ENCODE peak calls at places on chromosomes 11 and 22, in ten cellular contexts. One of them, this sample, is unnamed.

GRCh38 chr11:61158691-61159381 is 2.4 kb downstream of the VPS37C start:
- DNase-seq in heart left ventricle: no peak
- DNase-seq in adrenal gland: no peak
- DNase-seq in spleen: no peak
- DNase-seq in right lobe of liver: no peak
- DNase-seq in HCT116: no peak
- DNase-seq in A549: no peak
- DNase-seq in H54: no peak
- DNase-seq in esophagus muscularis mucosa: no peak
- DNase-seq in ovary: no peak
- DNase-seq in this sample: no peak

GRCh38 chr22:19571207-19571795 is 47.1 kb upstream of the CLDN5 start:
- DNase-seq in heart left ventricle: no peak
- DNase-seq in adrenal gland: no peak
- DNase-seq in spleen: no peak
- DNase-seq in right lobe of liver: no peak
- DNase-seq in HCT116: no peak
- DNase-seq in A549: no peak
- DNase-seq in H54: no peak
- DNase-seq in esophagus muscularis mucosa: no peak
- DNase-seq in ovary: no peak
- DNase-seq in this sample: no peak

GRCh38 chr11:57255618-57256017 is 18.6 kb upstream of the APLNR start:
- DNase-seq in heart left ventricle: no peak
- DNase-seq in adrenal gland: no peak
- DNase-seq in spleen: no peak
- DNase-seq in right lobe of liver: no peak
- DNase-seq in HCT116: no peak
- DNase-seq in A549: no peak
- DNase-seq in H54: no peak
- DNase-seq in esophagus muscularis mucosa: no peak
- DNase-seq in ovary: no peak
- DNase-seq in this sample: no peak

GRCh38 chr22:35893698-35894097 is 134.9 kb downstream of the RBFOX2 start:
- DNase-seq in heart left ventricle: no peak
- DNase-seq in adrenal gland: peak; percentile 31
- DNase-seq in spleen: no peak
- DNase-seq in right lobe of liver: no peak
- DNase-seq in HCT116: no peak
- DNase-seq in A549: no peak
- DNase-seq in H54: no peak
- DNase-seq in esophagus muscularis mucosa: no peak
- DNase-seq in ovary: no peak
- DNase-seq in this sample: no peak

GRCh38 chr11:17596310-17596669 is 49.2 kb downstream of the OTOG start:
- DNase-seq in heart left ventricle: no peak
- DNase-seq in adrenal gland: no peak
- DNase-seq in spleen: peak; percentile 45
- DNase-seq in right lobe of liver: no peak
- DNase-seq in HCT116: no peak
- DNase-seq in A549: no peak
- DNase-seq in H54: no peak
- DNase-seq in esophagus muscularis mucosa: no peak
- DNase-seq in ovary: no peak
- DNase-seq in this sample: no peak

GRCh38 chr11:123173040-123173855 is 21.8 kb downstream of the CLMP start:
- DNase-seq in heart left ventricle: no peak
- DNase-seq in adrenal gland: no peak
- DNase-seq in spleen: no peak
- DNase-seq in right lobe of liver: no peak
- DNase-seq in HCT116: no peak
- DNase-seq in A549: no peak
- DNase-seq in H54: peak; percentile 45
- DNase-seq in esophagus muscularis mucosa: no peak
- DNase-seq in ovary: no peak
- DNase-seq in this sample: no peak

GRCh38 chr11:4606231-4607015 is 1.6 kb downstream of the TRIM68 start:
- DNase-seq in heart left ventricle: no peak
- DNase-seq in adrenal gland: no peak
- DNase-seq in spleen: no peak
- DNase-seq in right lobe of liver: no peak
- DNase-seq in HCT116: no peak
- DNase-seq in A549: no peak
- DNase-seq in H54: no peak
- DNase-seq in esophagus muscularis mucosa: peak; percentile 5
- DNase-seq in ovary: no peak
- DNase-seq in this sample: no peak

GRCh38 chr22:46090631-46091201 is 59.6 kb upstream of the PPARA start:
- DNase-seq in heart left ventricle: no peak
- DNase-seq in adrenal gland: peak; percentile 75
- DNase-seq in spleen: peak; percentile 35
- DNase-seq in right lobe of liver: peak; percentile 25
- DNase-seq in HCT116: no peak
- DNase-seq in A549: no peak
- DNase-seq in H54: no peak
- DNase-seq in esophagus muscularis mucosa: no peak
- DNase-seq in ovary: no peak
- DNase-seq in this sample: no peak

GRCh38 chr11:68340784-68341556 is 28.6 kb downstream of the LRP5 start:
- DNase-seq in heart left ventricle: no peak
- DNase-seq in adrenal gland: no peak
- DNase-seq in spleen: no peak
- DNase-seq in right lobe of liver: no peak
- DNase-seq in HCT116: no peak
- DNase-seq in A549: peak; percentile 49
- DNase-seq in H54: no peak
- DNase-seq in esophagus muscularis mucosa: no peak
- DNase-seq in ovary: no peak
- DNase-seq in this sample: no peak

GRCh38 chr11:68343761-68344256 is 31.4 kb downstream of the LRP5 start:
- DNase-seq in heart left ventricle: no peak
- DNase-seq in adrenal gland: peak; percentile 73
- DNase-seq in spleen: no peak
- DNase-seq in right lobe of liver: peak; percentile 82
- DNase-seq in HCT116: no peak
- DNase-seq in A549: no peak
- DNase-seq in H54: no peak
- DNase-seq in esophagus muscularis mucosa: no peak
- DNase-seq in ovary: no peak
- DNase-seq in this sample: no peak

GRCh38 chr11:68341557-68342458 is 29.4 kb downstream of the LRP5 start:
- DNase-seq in heart left ventricle: no peak
- DNase-seq in adrenal gland: no peak
- DNase-seq in spleen: no peak
- DNase-seq in right lobe of liver: no peak
- DNase-seq in HCT116: no peak
- DNase-seq in A549: no peak
- DNase-seq in H54: no peak
- DNase-seq in esophagus muscularis mucosa: no peak
- DNase-seq in ovary: no peak
- DNase-seq in this sample: no peak

GRCh38 chr11:68340003-68340767 is 27.8 kb downstream of the LRP5 start:
- DNase-seq in heart left ventricle: no peak
- DNase-seq in adrenal gland: no peak
- DNase-seq in spleen: no peak
- DNase-seq in right lobe of liver: no peak
- DNase-seq in HCT116: no peak
- DNase-seq in A549: no peak
- DNase-seq in H54: no peak
- DNase-seq in esophagus muscularis mucosa: no peak
- DNase-seq in ovary: no peak
- DNase-seq in this sample: no peak

GRCh38 chr11:68342459-68343158 is 30.2 kb downstream of the LRP5 start:
- DNase-seq in heart left ventricle: no peak
- DNase-seq in adrenal gland: no peak
- DNase-seq in spleen: no peak
- DNase-seq in right lobe of liver: no peak
- DNase-seq in HCT116: peak; percentile 69
- DNase-seq in A549: no peak
- DNase-seq in H54: peak; percentile 65
- DNase-seq in esophagus muscularis mucosa: no peak
- DNase-seq in ovary: no peak
- DNase-seq in this sample: peak; percentile 83
- TF ChIP-seq POLR2A in heart left ventricle: no peak
- TF ChIP-seq POLR2A in adrenal gland: no peak
- TF ChIP-seq POLR2A in spleen: no peak
- TF ChIP-seq POLR2A in right lobe of liver: no peak
- TF ChIP-seq POLR2A in HCT116: no peak
- TF ChIP-seq POLR2A in A549: no peak
- TF ChIP-seq POLR2A in H54: no peak
- TF ChIP-seq POLR2A in esophagus muscularis mucosa: no peak
- TF ChIP-seq POLR2A in ovary: no peak
- TF ChIP-seq POLR2A in this sample: no peak

GRCh38 chr22:47561766-47562165 is 799.3 kb downstream of the TBC1D22A start:
- DNase-seq in heart left ventricle: no peak
- DNase-seq in adrenal gland: no peak
- DNase-seq in spleen: no peak
- DNase-seq in right lobe of liver: no peak
- DNase-seq in HCT116: no peak
- DNase-seq in A549: no peak
- DNase-seq in H54: no peak
- DNase-seq in esophagus muscularis mucosa: peak; percentile 85
- DNase-seq in ovary: no peak
- DNase-seq in this sample: no peak
- TF ChIP-seq POLR2A in heart left ventricle: no peak
- TF ChIP-seq POLR2A in adrenal gland: no peak
- TF ChIP-seq POLR2A in spleen: no peak
- TF ChIP-seq POLR2A in right lobe of liver: no peak
- TF ChIP-seq POLR2A in HCT116: no peak
- TF ChIP-seq POLR2A in A549: no peak
- TF ChIP-seq POLR2A in H54: no peak
- TF ChIP-seq POLR2A in esophagus muscularis mucosa: no peak
- TF ChIP-seq POLR2A in ovary: no peak
- TF ChIP-seq POLR2A in this sample: no peak

DNA sequence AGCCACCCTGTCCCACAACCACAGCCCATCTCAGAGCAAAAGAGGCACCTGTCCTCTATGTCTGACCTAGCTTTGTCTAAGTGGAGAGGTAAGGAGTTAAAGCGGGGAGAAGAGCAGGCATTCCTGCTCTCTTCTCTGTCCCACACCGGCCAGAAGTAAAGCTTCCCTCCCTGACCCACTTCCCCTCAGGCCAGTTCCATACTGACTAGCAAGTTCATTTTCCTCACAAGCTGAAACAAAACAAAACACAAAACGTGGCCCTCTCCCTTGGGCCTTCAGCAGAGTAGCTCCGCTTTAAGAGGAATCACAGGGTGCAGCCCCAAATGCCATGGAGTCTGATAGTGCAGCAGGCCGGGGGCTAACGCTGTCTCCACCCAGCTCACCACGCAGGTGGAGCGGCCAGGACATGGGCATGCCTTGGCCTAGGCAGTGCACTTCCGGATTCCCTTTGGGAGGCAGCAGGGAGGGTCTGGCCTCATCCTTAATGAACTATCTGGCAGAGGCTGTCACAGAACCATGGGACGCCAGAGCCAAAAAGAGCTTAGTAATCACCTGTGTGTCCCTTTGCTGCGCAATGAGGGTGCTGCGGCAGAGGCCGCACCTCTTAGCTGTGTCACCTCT is 34.0 kb downstream of the FLI1 start:
- DNase-seq in heart left ventricle: no peak
- DNase-seq in adrenal gland: no peak
- DNase-seq in spleen: peak; percentile 82
- DNase-seq in right lobe of liver: no peak
- DNase-seq in HCT116: no peak
- DNase-seq in A549: no peak
- DNase-seq in H54: no peak
- DNase-seq in esophagus muscularis mucosa: no peak
- DNase-seq in ovary: no peak
- DNase-seq in this sample: no peak
- TF ChIP-seq POLR2A in heart left ventricle: no peak
- TF ChIP-seq POLR2A in adrenal gland: no peak
- TF ChIP-seq POLR2A in spleen: no peak
- TF ChIP-seq POLR2A in right lobe of liver: no peak
- TF ChIP-seq POLR2A in HCT116: no peak
- TF ChIP-seq POLR2A in A549: no peak
- TF ChIP-seq POLR2A in H54: no peak
- TF ChIP-seq POLR2A in esophagus muscularis mucosa: no peak
- TF ChIP-seq POLR2A in ovary: no peak
- TF ChIP-seq POLR2A in this sample: no peak

GRCh38 chr11:130940706-130941105 is 24.4 kb upstream of the SNX19 start:
- DNase-seq in heart left ventricle: no peak
- DNase-seq in adrenal gland: no peak
- DNase-seq in spleen: no peak
- DNase-seq in right lobe of liver: no peak
- DNase-seq in HCT116: no peak
- DNase-seq in A549: no peak
- DNase-seq in H54: no peak
- DNase-seq in esophagus muscularis mucosa: no peak
- DNase-seq in ovary: no peak
- DNase-seq in this sample: no peak
- TF ChIP-seq POLR2A in heart left ventricle: no peak
- TF ChIP-seq POLR2A in adrenal gland: no peak
- TF ChIP-seq POLR2A in spleen: no peak
- TF ChIP-seq POLR2A in right lobe of liver: no peak
- TF ChIP-seq POLR2A in HCT116: no peak
- TF ChIP-seq POLR2A in A549: no peak
- TF ChIP-seq POLR2A in H54: no peak
- TF ChIP-seq POLR2A in esophagus muscularis mucosa: no peak
- TF ChIP-seq POLR2A in ovary: no peak
- TF ChIP-seq POLR2A in this sample: no peak

GRCh38 chr11:68753300-68753699 is 2.0 kb upstream of the TESMIN start:
- DNase-seq in heart left ventricle: no peak
- DNase-seq in adrenal gland: no peak
- DNase-seq in spleen: no peak
- DNase-seq in right lobe of liver: no peak
- DNase-seq in HCT116: no peak
- DNase-seq in A549: no peak
- DNase-seq in H54: no peak
- DNase-seq in esophagus muscularis mucosa: no peak
- DNase-seq in ovary: no peak
- DNase-seq in this sample: no peak
- TF ChIP-seq POLR2A in heart left ventricle: no peak
- TF ChIP-seq POLR2A in adrenal gland: no peak
- TF ChIP-seq POLR2A in spleen: no peak
- TF ChIP-seq POLR2A in right lobe of liver: no peak
- TF ChIP-seq POLR2A in HCT116: no peak
- TF ChIP-seq POLR2A in A549: no peak
- TF ChIP-seq POLR2A in H54: no peak
- TF ChIP-seq POLR2A in esophagus muscularis mucosa: no peak
- TF ChIP-seq POLR2A in ovary: no peak
- TF ChIP-seq POLR2A in this sample: no peak

This sample was measured in breast epithelium.